ENCODE peak calls at places on chromosomes 11 and 22, in seven cellular contexts. V, Q, D, Y, I, F and P are unnamed samples. For H3K4me1, the result is how much of the 10 kb centered on the place peaks cover.

GRCh38 chr11:15547685-15548084 is 433.0 kb downstream of the INSC start:
- DNase-seq in V (no peak), Q (no peak), D (no peak), Y (no peak), I (no peak), F (no peak), P (no peak)

GRCh38 chr11:71333473-71333872 is 81.1 kb upstream of the SHANK2 start:
- DNase-seq in V (no peak), Q (no peak), D (no peak), Y (no peak), I (no peak), F (no peak), P (no peak)

GRCh38 chr22:37462426-37462825 is 23.8 kb downstream of the MFNG start:
- DNase-seq in V (no peak), Q (no peak), D (no peak), Y (no peak), I (no peak), F (no peak), P (no peak)

GRCh38 chr11:3073029-3073435 is 15.8 kb upstream of the CARS1 start:
- DNase-seq in V (no peak), Q (no peak), D (peak), Y (no peak), I (no peak), F (no peak), P (no peak)

GRCh38 chr11:132704796-132705375 is 827.4 kb downstream of the OPCML start:
- DNase-seq in V (no peak), Q (no peak), D (no peak), Y (no peak), I (no peak), F (no peak), P (no peak)

GRCh38 chr11:122769126-122769780 is 69.0 kb upstream of the CRTAM start:
- DNase-seq in V (no peak), Q (no peak), D (no peak), Y (no peak), I (peak), F (no peak), P (no peak)

GRCh38 chr22:19688301-19689290 is 25.7 kb upstream of the SEPTIN5 start:
- DNase-seq in V (no peak), Q (no peak), D (no peak), Y (no peak), I (no peak), F (no peak), P (no peak)

GRCh38 chr22:19889951-19890350 is 35.3 kb upstream of the GNB1L start:
- DNase-seq in V (no peak), Q (no peak), D (no peak), Y (no peak), I (no peak), F (no peak), P (no peak)

GRCh38 chr11:105139669-105140068 is at the start of gene CARD18:
- DNase-seq in V (no peak), Q (no peak), D (no peak), Y (no peak), I (no peak), F (no peak), P (no peak)

GRCh38 chr22:44686873-44687600 is 15.0 kb upstream of the PRR5 start:
- DNase-seq in V (no peak), Q (no peak), D (peak), Y (no peak), I (peak), F (no peak), P (no peak)

GRCh38 chr11:134196756-134197155 is 27.0 kb downstream of the NCAPD3 start:
- DNase-seq in V (no peak), Q (no peak), D (no peak), Y (no peak), I (no peak), F (no peak), P (no peak)

GRCh38 chr11:121672630-121673487 is 220.1 kb upstream of the SORL1-AS1 start:
- DNase-seq in V (no peak), Q (no peak), D (peak), Y (no peak), I (peak), F (no peak), P (no peak)

GRCh38 chr11:117610901-117611300 is 186.1 kb downstream of the DSCAML1 start:
- DNase-seq in V (no peak), Q (no peak), D (no peak), Y (no peak), I (no peak), F (no peak), P (no peak)

GRCh38 chr11:74686792-74687191 is 44.4 kb downstream of the CHRDL2 start:
- DNase-seq in V (no peak), Q (no peak), D (no peak), Y (no peak), I (peak), F (no peak), P (no peak)

GRCh38 chr11:132944557-132944920 is 587.8 kb downstream of the OPCML start:
- DNase-seq in V (no peak), Q (no peak), D (no peak), Y (no peak), I (no peak), F (no peak), P (no peak)

GRCh38 chr22:26852176-26852575 is 194.8 kb downstream of the MIAT start:
- DNase-seq in V (no peak), Q (no peak), D (no peak), Y (no peak), I (no peak), F (no peak), P (no peak)

GRCh38 chr11:47270331-47271271 is 668 bp downstream of the MADD start:
- DNase-seq in V (no peak), Q (peak), D (peak), Y (no peak), I (peak), F (no peak), P (peak)

GRCh38 chr11:119093666-119093950 is 8.0 kb downstream of the DPAGT1 start:
- DNase-seq in V (no peak), Q (no peak), D (no peak), Y (no peak), I (no peak), F (no peak), P (no peak)

GRCh38 chr11:119093951-119094815 is 7.5 kb downstream of the DPAGT1 start:
- DNase-seq in V (no peak), Q (no peak), D (peak), Y (no peak), I (peak), F (no peak), P (peak)

GRCh38 chr11:119092880-119093665 is 8.4 kb downstream of the HMBS start:
- DNase-seq in V (no peak), Q (no peak), D (peak), Y (no peak), I (peak), F (no peak), P (no peak)

GRCh38 chr11:119091083-119091650 is 6.5 kb downstream of the HMBS start:
- DNase-seq in V (no peak), Q (no peak), D (peak), Y (no peak), I (peak), F (no peak), P (no peak)

GRCh38 chr11:119091966-119092879 is 7.5 kb downstream of the HMBS start:
- DNase-seq in V (no peak), Q (no peak), D (no peak), Y (no peak), I (no peak), F (no peak), P (no peak)
- H3K4me1 ChIP-seq in V (under half), Q (under half), D (under half), Y (under half), I (under half), F (under half), P (under half)

DNA sequence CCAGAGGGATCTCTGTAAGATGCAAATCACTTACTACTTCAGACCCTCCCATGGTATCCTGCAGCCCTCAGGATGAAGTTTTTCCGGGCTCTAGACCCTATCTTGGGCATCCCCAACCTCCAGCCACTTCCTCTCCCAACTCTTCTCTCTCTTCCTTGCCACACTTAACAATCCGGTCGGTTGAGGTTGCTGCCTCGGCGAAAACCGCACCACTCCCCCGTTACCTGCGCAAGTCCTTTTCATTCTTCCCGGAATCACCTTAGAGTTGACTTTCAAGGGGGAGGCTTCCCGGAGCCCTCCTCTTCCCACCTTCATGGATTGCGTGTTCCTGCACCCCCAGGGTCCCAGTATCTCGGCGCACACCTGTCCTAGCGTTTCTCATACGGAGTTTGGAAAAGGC is 42.5 kb downstream of the NECTIN1 start:
- DNase-seq in V (no peak), Q (no peak), D (no peak), Y (no peak), I (no peak), F (no peak), P (no peak)
- H3K4me1 ChIP-seq in V (under half), Q (under half), D (under half), Y (under half), I (under half), F (half or more), P (under half)

GRCh38 chr22:46112405-46112804 is 37.9 kb upstream of the PPARA start:
- DNase-seq in V (no peak), Q (no peak), D (no peak), Y (no peak), I (no peak), F (no peak), P (no peak)

GRCh38 chr22:46109474-46110003 is 40.8 kb upstream of the PPARA start:
- DNase-seq in V (no peak), Q (no peak), D (no peak), Y (no peak), I (no peak), F (no peak), P (no peak)

GRCh38 chr22:46113110-46113909 is 37.0 kb upstream of the PPARA start:
- DNase-seq in V (no peak), Q (no peak), D (no peak), Y (no peak), I (no peak), F (no peak), P (no peak)

GRCh38 chr22:46110215-46110614 is 40.1 kb upstream of the PPARA start:
- DNase-seq in V (no peak), Q (no peak), D (no peak), Y (no peak), I (peak), F (no peak), P (no peak)

GRCh38 chr22:46111645-46112306 is 38.5 kb upstream of the PPARA start:
- DNase-seq in V (no peak), Q (no peak), D (no peak), Y (no peak), I (no peak), F (no peak), P (no peak)
- H3K4me1 ChIP-seq in V (half or more), Q (half or more), D (half or more), Y (under half), I (half or more), F (half or more), P (under half)

GRCh38 chr11:67273260-67273990 is 7.2 kb downstream of the GRK2 start:
- DNase-seq in V (no peak), Q (no peak), D (no peak), Y (no peak), I (no peak), F (peak), P (no peak)
- H3K4me1 ChIP-seq in V (under half), Q (under half), D (half or more), Y (half or more), I (under half), F (half or more), P (half or more)

GRCh38 chr22:48099671-48100070 is 1337.2 kb downstream of the TBC1D22A start:
- DNase-seq in V (no peak), Q (no peak), D (no peak), Y (no peak), I (no peak), F (no peak), P (no peak)
- H3K4me1 ChIP-seq in V (under half), Q (under half), D (under half), Y (under half), I (under half), F (under half), P (under half)